ENCODE peak calls at places on chromosomes 7 and 10, in ten cellular contexts. P is mesothelial cell of epicardium, F is endodermal cell, Z is transverse colon, M is A549, O is thoracic aorta, T is AG10803, N is GM10248, V is fibroblast of mammary gland, A is epithelial cell of esophagus. I is an unnamed sample.

GRCh38 chr10:126597206-126597605 is 73.3 kb downstream of the C10orf90 start:
- DNase-seq in P (no peak), F (no peak), Z (no peak), M (no peak), O (no peak), T (peak), N (no peak), V (peak), A (peak), I (no peak)

GRCh38 chr10:66833861-66834260 is 92.0 kb upstream of the LRRTM3 start:
- DNase-seq in P (no peak), F (no peak), Z (no peak), M (no peak), O (no peak), T (no peak), N (no peak), V (no peak), A (no peak), I (no peak)

GRCh38 chr7:5692845-5693278 is 88.6 kb downstream of the RNF216 start:
- DNase-seq in P (no peak), F (no peak), Z (no peak), M (peak), O (no peak), T (peak), N (no peak), V (peak), A (peak), I (no peak)

GRCh38 chr7:47536705-47537611 is 45.0 kb downstream of the TNS3 start:
- DNase-seq in P (peak), F (peak), Z (peak), M (no peak), O (no peak), T (peak), N (no peak), V (peak), A (peak), I (no peak)

GRCh38 chr7:29269941-29270340 is 75.4 kb downstream of the CHN2 start:
- DNase-seq in P (no peak), F (no peak), Z (no peak), M (no peak), O (no peak), T (no peak), N (no peak), V (no peak), A (no peak), I (no peak)

GRCh38 chr10:43942096-43942885 is 293.6 kb upstream of the ZNF32 start:
- DNase-seq in P (no peak), F (peak), Z (no peak), M (no peak), O (no peak), T (peak), N (no peak), V (no peak), A (no peak), I (no peak)

GRCh38 chr7:69147631-69148030 is 450.6 kb upstream of the AUTS2 start:
- DNase-seq in P (no peak), F (no peak), Z (no peak), M (no peak), O (no peak), T (peak), N (no peak), V (no peak), A (no peak), I (no peak)

GRCh38 chr7:114818501-114818900 is 103.4 kb upstream of the MDFIC start:
- DNase-seq in P (no peak), F (no peak), Z (no peak), M (peak), O (no peak), T (peak), N (no peak), V (peak), A (peak), I (no peak)

GRCh38 chr10:77629775-77630565 is 7.6 kb downstream of the KCNMA1 start:
- DNase-seq in P (no peak), F (no peak), Z (no peak), M (no peak), O (no peak), T (peak), N (no peak), V (no peak), A (no peak), I (no peak)

GRCh38 chr7:137025469-137026175 is 157.2 kb downstream of the CHRM2 start:
- DNase-seq in P (no peak), F (no peak), Z (no peak), M (no peak), O (no peak), T (peak), N (no peak), V (peak), A (no peak), I (no peak)

GRCh38 chr10:114228156-114228555 is 10.9 kb upstream of the VWA2 start:
- DNase-seq in P (no peak), F (no peak), Z (no peak), M (no peak), O (no peak), T (no peak), N (no peak), V (no peak), A (no peak), I (no peak)

GRCh38 chr10:113381906-113382562 is 170.8 kb upstream of the HABP2 start:
- DNase-seq in P (no peak), F (no peak), Z (no peak), M (no peak), O (no peak), T (peak), N (no peak), V (peak), A (no peak), I (no peak)

GRCh38 chr10:52451817-52452216 is 137.7 kb downstream of the DKK1 start:
- DNase-seq in P (no peak), F (no peak), Z (no peak), M (no peak), O (no peak), T (peak), N (no peak), V (peak), A (peak), I (no peak)

GRCh38 chr10:122352817-122353525 is 21.5 kb upstream of the PLEKHA1 start:
- DNase-seq in P (no peak), F (peak), Z (no peak), M (no peak), O (no peak), T (no peak), N (no peak), V (no peak), A (no peak), I (no peak)

GRCh38 chr7:27586825-27587224 is 75.9 kb downstream of the HIBADH start:
- DNase-seq in P (no peak), F (peak), Z (peak), M (no peak), O (no peak), T (peak), N (peak), V (no peak), A (no peak), I (peak)

GRCh38 chr7:45592230-45592991 is 18.2 kb downstream of the ADCY1 start:
- DNase-seq in P (no peak), F (peak), Z (no peak), M (no peak), O (no peak), T (no peak), N (no peak), V (no peak), A (no peak), I (no peak)

GRCh38 chr10:89738551-89739209 is 37.3 kb downstream of the KIF20B start:
- DNase-seq in P (no peak), F (no peak), Z (no peak), M (no peak), O (no peak), T (peak), N (peak), V (no peak), A (no peak), I (no peak)

GRCh38 chr7:137957887-137958286 is 44.0 kb downstream of the CREB3L2 start:
- DNase-seq in P (no peak), F (no peak), Z (no peak), M (no peak), O (peak), T (peak), N (no peak), V (peak), A (no peak), I (no peak)

GRCh38 chr7:149422914-149423285 is 38.0 kb downstream of the ZNF777 start:
- DNase-seq in P (no peak), F (no peak), Z (peak), M (no peak), O (no peak), T (no peak), N (peak), V (no peak), A (no peak), I (peak)

GRCh38 chr10:86305521-86305920 is 61.1 kb downstream of the GRID1 start:
- DNase-seq in P (no peak), F (peak), Z (no peak), M (no peak), O (no peak), T (no peak), N (no peak), V (no peak), A (no peak), I (no peak)

GRCh38 chr7:37833107-37833817 is 15.1 kb upstream of the NME8 start:
- DNase-seq in P (no peak), F (peak), Z (peak), M (peak), O (no peak), T (peak), N (peak), V (peak), A (peak), I (peak)

GRCh38 chr7:122311280-122311679 is 6.7 kb upstream of the FEZF1 start:
- DNase-seq in P (no peak), F (peak), Z (no peak), M (no peak), O (no peak), T (no peak), N (no peak), V (no peak), A (no peak), I (no peak)

GRCh38 chr7:131327049-131327625 is 539 bp upstream of the MKLN1 start:
- DNase-seq in P (no peak), F (no peak), Z (peak), M (peak), O (no peak), T (peak), N (peak), V (peak), A (peak), I (no peak)

GRCh38 chr7:70037171-70037933 is 439.1 kb downstream of the AUTS2 start:
- DNase-seq in P (no peak), F (no peak), Z (no peak), M (no peak), O (no peak), T (peak), N (no peak), V (peak), A (no peak), I (no peak)

GRCh38 chr7:149720372-149721083 is 52.9 kb downstream of the ZNF467 start:
- DNase-seq in P (no peak), F (peak), Z (no peak), M (no peak), O (no peak), T (no peak), N (peak), V (peak), A (no peak), I (no peak)

GRCh38 chr7:158887594-158887993 is 31.2 kb downstream of the DYNC2I1 start:
- DNase-seq in P (no peak), F (no peak), Z (no peak), M (no peak), O (no peak), T (peak), N (no peak), V (peak), A (no peak), I (no peak)

GRCh38 chr10:133190225-133190624 is 30.2 kb downstream of the KNDC1 start:
- DNase-seq in P (no peak), F (no peak), Z (no peak), M (no peak), O (no peak), T (no peak), N (no peak), V (no peak), A (no peak), I (no peak)

GRCh38 chr10:96374639-96374984 is 15.8 kb upstream of the OPALIN start:
- DNase-seq in P (no peak), F (peak), Z (no peak), M (no peak), O (no peak), T (no peak), N (no peak), V (no peak), A (no peak), I (no peak)

GRCh38 chr7:32039000-32039756 is 31.0 kb downstream of the PDE1C start:
- DNase-seq in P (no peak), F (peak), Z (no peak), M (no peak), O (no peak), T (no peak), N (no peak), V (no peak), A (peak), I (no peak)
- TF ChIP-seq CTCF in P (no peak), F (peak), Z (no peak), M (no peak), O (no peak), T (no peak), N (no peak), V (no peak), A (peak), I (no peak)

DNA sequence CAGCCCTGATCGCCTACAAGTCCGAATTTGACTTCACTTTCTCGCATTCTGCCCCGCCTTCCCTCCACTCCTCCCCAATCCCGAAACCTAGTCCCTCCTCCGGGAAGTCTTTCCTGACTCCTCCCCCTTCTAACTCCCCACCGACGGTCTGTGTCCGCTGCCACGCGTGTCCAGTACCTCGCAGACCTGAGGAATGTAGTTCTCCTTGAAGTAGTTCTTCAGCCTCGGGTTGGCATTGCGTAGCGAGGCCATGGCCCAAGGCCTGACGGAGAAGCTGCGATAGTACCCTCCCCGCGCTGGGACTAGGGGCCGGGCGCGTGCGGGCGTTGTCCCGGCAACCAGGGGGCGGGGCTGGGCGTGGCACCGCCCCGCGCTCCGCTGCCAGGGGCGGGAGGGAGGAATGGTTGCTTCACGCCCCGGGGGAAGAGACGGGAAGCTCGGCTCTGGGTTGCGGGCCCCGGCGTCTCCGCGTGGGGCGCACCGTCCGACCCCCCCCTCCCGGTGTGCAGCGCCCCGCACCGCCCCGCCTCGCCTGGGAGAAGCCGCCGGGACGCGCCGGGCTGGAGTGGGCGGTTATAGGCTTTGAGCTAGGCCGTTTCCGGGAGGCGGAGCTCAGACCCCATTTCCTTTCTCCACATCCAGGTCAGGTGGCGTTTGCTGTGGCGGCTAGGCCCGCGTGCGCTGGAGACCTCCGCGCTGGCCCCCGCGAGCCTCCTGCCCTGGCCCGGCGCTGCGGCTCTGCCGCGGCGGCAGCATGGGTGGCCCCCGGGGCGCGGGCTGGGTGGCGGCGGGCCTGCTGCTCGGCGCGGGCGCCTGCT is at the start of the genes ARMC10 and FBXL13:
- DNase-seq in P (peak), F (peak), Z (peak), M (peak), O (peak), T (peak), N (peak), V (peak), A (peak), I (peak)
- TF ChIP-seq CTCF in P (peak), F (peak), Z (no peak), M (peak), O (peak), T (peak), N (no peak), V (no peak), A (no peak), I (no peak)

GRCh38 chr7:39948932-39949928 is 826 bp upstream of the CDK13 start:
- DNase-seq in P (peak), F (peak), Z (peak), M (peak), O (peak), T (peak), N (peak), V (peak), A (peak), I (peak)
- TF ChIP-seq CTCF in P (no peak), F (no peak), Z (no peak), M (no peak), O (no peak), T (no peak), N (no peak), V (no peak), A (no peak), I (no peak)

GRCh38 chr7:57423768-57424167 is 26.2 kb upstream of the ZNF716 start:
- DNase-seq in P (no peak), F (no peak), Z (no peak), M (no peak), O (no peak), T (no peak), N (no peak), V (no peak), A (no peak), I (no peak)
- TF ChIP-seq CTCF in P (no peak), F (no peak), Z (no peak), M (no peak), O (no peak), T (no peak), N (no peak), V (no peak), A (no peak), I (no peak)

DNA sequence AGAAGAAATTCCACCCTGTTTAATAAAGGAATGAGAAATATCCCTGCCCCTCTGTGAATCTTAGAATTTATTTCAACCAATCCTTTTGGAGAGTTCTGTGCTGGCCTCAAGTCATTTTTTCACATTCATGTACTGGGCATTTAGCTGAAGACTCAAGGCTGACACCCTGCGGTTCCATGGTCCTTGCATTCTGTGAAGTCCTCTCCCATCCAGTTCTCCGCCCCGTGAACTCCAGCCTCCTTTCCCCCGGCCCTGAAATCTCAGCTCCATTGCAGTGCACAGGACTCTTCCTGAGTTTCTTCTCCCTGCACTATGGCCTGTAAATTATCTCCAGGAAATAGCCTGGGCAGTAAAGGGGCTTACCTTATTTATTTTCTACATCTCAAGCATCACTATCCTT is 183.0 kb upstream of the KCND2 start:
- DNase-seq in P (no peak), F (peak), Z (no peak), M (no peak), O (no peak), T (peak), N (no peak), V (peak), A (peak), I (no peak)
- TF ChIP-seq CTCF in P (no peak), F (peak), Z (no peak), M (no peak), O (no peak), T (peak), N (peak), V (no peak), A (peak), I (no peak)

GRCh38 chr10:48879476-48879875 is 60.2 kb downstream of the LRRC18 start:
- DNase-seq in P (no peak), F (no peak), Z (no peak), M (no peak), O (no peak), T (no peak), N (peak), V (no peak), A (no peak), I (no peak)
- TF ChIP-seq CTCF in P (no peak), F (no peak), Z (no peak), M (no peak), O (no peak), T (no peak), N (no peak), V (no peak), A (no peak), I (no peak)

DNA sequence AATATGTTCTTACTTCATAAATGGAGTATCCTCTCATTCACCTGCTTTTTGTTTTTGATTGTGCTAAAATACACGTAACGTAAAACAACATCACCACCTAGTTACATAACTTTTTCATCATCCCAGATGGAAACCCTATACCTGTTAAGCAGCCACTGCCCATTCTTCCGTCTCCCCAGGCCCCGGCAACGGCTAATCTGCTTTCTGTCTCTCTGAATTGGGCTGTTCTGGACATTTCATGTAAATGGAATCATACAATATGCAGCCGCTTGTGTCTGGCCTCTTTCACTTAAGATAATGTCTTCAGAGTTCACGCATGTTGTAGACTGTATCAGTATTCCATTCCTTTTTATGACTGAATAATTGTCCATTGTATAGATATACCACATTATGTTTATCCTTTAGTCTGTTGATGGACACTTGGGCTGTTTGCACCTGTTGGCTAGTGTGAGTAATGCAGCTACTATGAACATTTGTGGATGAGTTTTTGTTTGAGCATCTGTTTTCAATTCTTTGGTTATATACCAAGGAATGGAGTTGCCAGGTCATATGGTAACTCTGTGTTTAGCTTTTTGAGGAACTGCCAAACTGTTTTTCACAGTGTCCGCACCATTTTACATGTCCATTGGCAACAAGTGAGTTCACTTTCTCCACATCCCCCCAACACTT is 14.1 kb upstream of the SUN1 start:
- DNase-seq in P (no peak), F (no peak), Z (no peak), M (peak), O (no peak), T (peak), N (no peak), V (peak), A (peak), I (no peak)
- TF ChIP-seq CTCF in P (peak), F (peak), Z (peak), M (peak), O (peak), T (peak), N (no peak), V (peak), A (peak), I (no peak)